ENCODE peak calls at places on chromosomes 3 and 15, in four cellular contexts. T, L, O and Y are unnamed samples.

GRCh38 chr3:113277886-113278598 is 66.7 kb downstream of the BOC start:
- ATAC-seq in T (no peak), L (no peak), O (no peak), Y (no peak)

GRCh38 chr3:52893723-52894122 is 3.6 kb downstream of the STIMATE start:
- ATAC-seq in T (no peak), L (no peak), O (peak), Y (no peak)

GRCh38 chr3:169489775-169490546 is 173.6 kb downstream of the MECOM start:
- ATAC-seq in T (no peak), L (no peak), O (no peak), Y (no peak)

GRCh38 chr3:105584351-105584790 is 217.7 kb downstream of the ALCAM start:
- ATAC-seq in T (no peak), L (no peak), O (no peak), Y (no peak)

GRCh38 chr3:195540031-195540430 is 3.1 kb downstream of the PPP1R2 start:
- ATAC-seq in T (no peak), L (no peak), O (no peak), Y (peak)

GRCh38 chr15:89766357-89767311 is 9.5 kb upstream of the MESP2 start:
- ATAC-seq in T (no peak), L (no peak), O (no peak), Y (no peak)

GRCh38 chr3:171745577-171746319 is 64.5 kb downstream of the PLD1 start:
- ATAC-seq in T (no peak), L (no peak), O (no peak), Y (no peak)

GRCh38 chr3:176055851-176056250 is 1141.4 kb downstream of the TBL1XR1 start:
- ATAC-seq in T (no peak), L (no peak), O (no peak), Y (no peak)

GRCh38 chr3:134892317-134892716 is 97.3 kb downstream of the EPHB1 start:
- ATAC-seq in T (no peak), L (no peak), O (no peak), Y (no peak)

GRCh38 chr3:13192471-13193213 is 119.4 kb upstream of the IQSEC1 start:
- ATAC-seq in T (no peak), L (no peak), O (peak), Y (no peak)

GRCh38 chr15:85579957-85580694 is 199.7 kb downstream of the AKAP13 start:
- ATAC-seq in T (no peak), L (peak), O (peak), Y (no peak)

GRCh38 chr15:83982748-83983147 is 252.8 kb upstream of the GOLGA6L4 start:
- ATAC-seq in T (no peak), L (no peak), O (no peak), Y (no peak)

GRCh38 chr3:125695688-125696087 is 100.4 kb upstream of the OSBPL11 start:
- ATAC-seq in T (no peak), L (no peak), O (no peak), Y (no peak)

GRCh38 chr3:196096382-196096953 is 14.6 kb upstream of the TFRC start:
- ATAC-seq in T (no peak), L (peak), O (peak), Y (no peak)

GRCh38 chr3:140093742-140094141 is 158.8 kb downstream of the CLSTN2 start:
- ATAC-seq in T (no peak), L (peak), O (no peak), Y (no peak)

GRCh38 chr3:139227165-139227564 is 116.7 kb upstream of the MRPS22 start:
- ATAC-seq in T (no peak), L (no peak), O (peak), Y (no peak)

GRCh38 chr3:98512576-98512975 is 10.1 kb downstream of the CLDND1 start:
- ATAC-seq in T (no peak), L (no peak), O (no peak), Y (no peak)

GRCh38 chr3:184618793-184619192 is 57.2 kb downstream of the EPHB3 start:
- ATAC-seq in T (no peak), L (no peak), O (peak), Y (no peak)

GRCh38 chr3:177177670-177178295 is 19.5 kb downstream of the TBL1XR1 start:
- ATAC-seq in T (no peak), L (peak), O (no peak), Y (no peak)

GRCh38 chr3:10023587-10024310 is 2.5 kb upstream of the FANCD2 start:
- ATAC-seq in T (no peak), L (no peak), O (no peak), Y (no peak)

GRCh38 chr3:139493826-139494385 is 17.6 kb upstream of the RBP2 start:
- ATAC-seq in T (no peak), L (no peak), O (no peak), Y (no peak)

GRCh38 chr3:100210777-100211145 is 50.0 kb upstream of the TBC1D23 start:
- ATAC-seq in T (peak), L (no peak), O (no peak), Y (no peak)

GRCh38 chr3:53169045-53169831 is 8.2 kb downstream of the PRKCD start:
- ATAC-seq in T (no peak), L (no peak), O (peak), Y (no peak)

GRCh38 chr3:9149566-9149965 is 99.9 kb downstream of the SRGAP3 start:
- ATAC-seq in T (no peak), L (no peak), O (peak), Y (no peak)